ENCODE peak calls at places on chromosome 1, in seven cellular contexts. One of them, this sample, is unnamed.

GRCh38 chr1:5250336-5250735 is 595.9 kb downstream of the AJAP1 start:
- DNase-seq in transverse colon: no peak
- DNase-seq in HCT116: no peak
- DNase-seq in heart right ventricle: no peak
- DNase-seq in pancreas: no peak
- DNase-seq in endodermal cell: no peak
- DNase-seq in IMR-90: no peak
- DNase-seq in this sample: no peak

GRCh38 chr1:18484726-18485125 is 4.0 kb downstream of the KLHDC7A start:
- DNase-seq in transverse colon: no peak
- DNase-seq in heart right ventricle: no peak
- DNase-seq in IMR-90: no peak
- DNase-seq in endodermal cell: peak; percentile 24
- DNase-seq in pancreas: no peak
- DNase-seq in HCT116: no peak
- DNase-seq in this sample: no peak

GRCh38 chr1:51714374-51715019 is 97.6 kb downstream of the OSBPL9 start:
- DNase-seq in HCT116: no peak
- DNase-seq in pancreas: no peak
- DNase-seq in endodermal cell: no peak
- DNase-seq in transverse colon: no peak
- DNase-seq in heart right ventricle: no peak
- DNase-seq in IMR-90: peak; percentile 10
- DNase-seq in this sample: no peak

GRCh38 chr1:51520700-51521248 is 1.7 kb upstream of the EPS15 start:
- DNase-seq in heart right ventricle: no peak
- DNase-seq in endodermal cell: no peak
- DNase-seq in pancreas: no peak
- DNase-seq in HCT116: no peak
- DNase-seq in IMR-90: no peak
- DNase-seq in transverse colon: no peak
- DNase-seq in this sample: no peak

GRCh38 chr1:160993544-160993943 is 27.4 kb downstream of the F11R start:
- DNase-seq in heart right ventricle: no peak
- DNase-seq in endodermal cell: no peak
- DNase-seq in pancreas: no peak
- DNase-seq in HCT116: no peak
- DNase-seq in transverse colon: no peak
- DNase-seq in IMR-90: peak; percentile 77
- DNase-seq in this sample: peak; percentile 35

GRCh38 chr1:85460555-85461088 is 4.3 kb downstream of the DDAH1 start:
- DNase-seq in pancreas: no peak
- DNase-seq in heart right ventricle: no peak
- DNase-seq in endodermal cell: no peak
- DNase-seq in HCT116: no peak
- DNase-seq in IMR-90: no peak
- DNase-seq in transverse colon: peak; percentile 70
- DNase-seq in this sample: no peak

GRCh38 chr1:10555635-10556429 is 81.1 kb downstream of the PEX14 start:
- DNase-seq in IMR-90: no peak
- DNase-seq in transverse colon: no peak
- DNase-seq in endodermal cell: no peak
- DNase-seq in heart right ventricle: no peak
- DNase-seq in HCT116: no peak
- DNase-seq in pancreas: no peak
- DNase-seq in this sample: no peak

GRCh38 chr1:244349581-244350001 is 102.1 kb downstream of the ADSS2 start:
- DNase-seq in endodermal cell: peak; percentile 36
- DNase-seq in HCT116: no peak
- DNase-seq in transverse colon: no peak
- DNase-seq in pancreas: no peak
- DNase-seq in IMR-90: peak; percentile 31
- DNase-seq in heart right ventricle: no peak
- DNase-seq in this sample: no peak

GRCh38 chr1:182841368-182841988 is 2.3 kb downstream of the DHX9 start:
- DNase-seq in heart right ventricle: no peak
- DNase-seq in HCT116: no peak
- DNase-seq in endodermal cell: no peak
- DNase-seq in transverse colon: no peak
- DNase-seq in pancreas: no peak
- DNase-seq in IMR-90: peak; percentile 72
- DNase-seq in this sample: no peak

GRCh38 chr1:30889506-30889905 is 19.1 kb downstream of the SDC3 start:
- DNase-seq in endodermal cell: no peak
- DNase-seq in heart right ventricle: no peak
- DNase-seq in pancreas: no peak
- DNase-seq in IMR-90: peak; percentile 68
- DNase-seq in transverse colon: no peak
- DNase-seq in HCT116: no peak
- DNase-seq in this sample: no peak

GRCh38 chr1:91546876-91547275 is 46.2 kb downstream of the CDC7 start:
- DNase-seq in endodermal cell: no peak
- DNase-seq in pancreas: no peak
- DNase-seq in heart right ventricle: no peak
- DNase-seq in HCT116: no peak
- DNase-seq in transverse colon: no peak
- DNase-seq in IMR-90: no peak
- DNase-seq in this sample: no peak

GRCh38 chr1:9181176-9181906 is 52.4 kb upstream of the GPR157 start:
- DNase-seq in pancreas: peak; percentile 84
- DNase-seq in transverse colon: peak; percentile 80
- DNase-seq in IMR-90: peak; percentile 49
- DNase-seq in endodermal cell: peak; percentile 95
- DNase-seq in HCT116: peak; percentile 27
- DNase-seq in heart right ventricle: peak; percentile 70
- DNase-seq in this sample: no peak

GRCh38 chr1:193799948-193800690 is 613.7 kb upstream of the B3GALT2 start:
- DNase-seq in HCT116: no peak
- DNase-seq in heart right ventricle: no peak
- DNase-seq in endodermal cell: no peak
- DNase-seq in IMR-90: peak; percentile 8
- DNase-seq in pancreas: no peak
- DNase-seq in transverse colon: no peak
- DNase-seq in this sample: no peak

GRCh38 chr1:27659497-27660299 is 12.3 kb downstream of the IFI6 start:
- DNase-seq in transverse colon: peak; percentile 96
- DNase-seq in IMR-90: peak; percentile 65
- DNase-seq in HCT116: peak; percentile 54
- DNase-seq in pancreas: peak; percentile 94
- DNase-seq in heart right ventricle: peak; percentile 93
- DNase-seq in endodermal cell: peak; percentile 96
- DNase-seq in this sample: no peak

GRCh38 chr1:27656157-27656893 is 15.7 kb downstream of the IFI6 start:
- DNase-seq in endodermal cell: peak; percentile 93
- DNase-seq in pancreas: no peak
- DNase-seq in HCT116: no peak
- DNase-seq in transverse colon: peak; percentile 49
- DNase-seq in IMR-90: peak; percentile 77
- DNase-seq in heart right ventricle: peak; percentile 71
- DNase-seq in this sample: peak; percentile 47

GRCh38 chr1:27660300-27660837 is 11.6 kb downstream of the IFI6 start:
- DNase-seq in pancreas: no peak
- DNase-seq in heart right ventricle: no peak
- DNase-seq in transverse colon: no peak
- DNase-seq in endodermal cell: no peak
- DNase-seq in IMR-90: no peak
- DNase-seq in HCT116: no peak
- DNase-seq in this sample: no peak

GRCh38 chr1:27661412-27662075 is 10.4 kb downstream of the IFI6 start:
- DNase-seq in transverse colon: no peak
- DNase-seq in IMR-90: no peak
- DNase-seq in HCT116: no peak
- DNase-seq in heart right ventricle: no peak
- DNase-seq in endodermal cell: no peak
- DNase-seq in pancreas: no peak
- DNase-seq in this sample: no peak

DNA sequence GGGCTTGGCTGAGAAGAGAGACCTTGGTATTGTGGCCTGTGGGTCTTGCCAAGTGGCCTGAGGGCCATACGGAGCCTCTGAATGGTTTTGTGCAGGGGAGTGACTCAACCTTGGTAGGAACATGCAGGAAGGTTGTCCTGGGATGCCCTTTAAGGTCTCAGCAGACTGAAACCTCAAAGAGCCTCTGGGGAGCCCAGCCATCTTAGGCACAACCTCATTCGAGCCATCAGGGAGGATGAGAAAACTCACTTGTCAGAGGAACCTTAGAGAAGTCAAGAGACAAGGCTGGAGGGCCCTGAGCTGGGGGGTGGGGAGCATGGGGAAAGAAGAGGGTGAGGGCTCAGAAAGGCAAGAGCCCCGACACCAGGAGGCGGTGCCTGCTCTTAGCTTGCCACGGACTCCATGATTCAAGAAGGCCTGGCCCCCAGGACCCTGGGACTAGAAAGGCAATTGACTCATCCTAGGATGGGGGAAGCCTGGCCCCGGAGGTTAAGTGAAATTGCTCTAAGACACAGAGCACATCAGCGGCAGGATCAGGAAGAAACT is 13.0 kb downstream of the IFI6 start:
- DNase-seq in endodermal cell: peak; percentile 75
- DNase-seq in pancreas: no peak
- DNase-seq in transverse colon: peak; percentile 22
- DNase-seq in IMR-90: peak; percentile 55
- DNase-seq in HCT116: no peak
- DNase-seq in heart right ventricle: no peak
- DNase-seq in this sample: peak; percentile 63
- H3K4me3 ChIP-seq in endodermal cell: peak overlapping the region; percentile 73
- H3K4me3 ChIP-seq in pancreas: no peak overlapping the region
- H3K4me3 ChIP-seq in transverse colon: no peak overlapping the region
- H3K4me3 ChIP-seq in IMR-90: no peak overlapping the region
- H3K4me3 ChIP-seq in HCT116: peak overlapping the region; percentile 58
- H3K4me3 ChIP-seq in heart right ventricle: peak overlapping the region; percentile 71
- H3K4me3 ChIP-seq in this sample: no peak overlapping the region

GRCh38 chr1:41122148-41122547 is 100.6 kb upstream of the SLFNL1 start:
- DNase-seq in heart right ventricle: no peak
- DNase-seq in IMR-90: no peak
- DNase-seq in pancreas: no peak
- DNase-seq in HCT116: no peak
- DNase-seq in endodermal cell: no peak
- DNase-seq in transverse colon: no peak
- DNase-seq in this sample: no peak

GRCh38 chr1:41118645-41119044 is 97.1 kb upstream of the SLFNL1 start:
- DNase-seq in endodermal cell: no peak
- DNase-seq in pancreas: no peak
- DNase-seq in transverse colon: no peak
- DNase-seq in heart right ventricle: no peak
- DNase-seq in IMR-90: no peak
- DNase-seq in HCT116: no peak
- DNase-seq in this sample: no peak

DNA sequence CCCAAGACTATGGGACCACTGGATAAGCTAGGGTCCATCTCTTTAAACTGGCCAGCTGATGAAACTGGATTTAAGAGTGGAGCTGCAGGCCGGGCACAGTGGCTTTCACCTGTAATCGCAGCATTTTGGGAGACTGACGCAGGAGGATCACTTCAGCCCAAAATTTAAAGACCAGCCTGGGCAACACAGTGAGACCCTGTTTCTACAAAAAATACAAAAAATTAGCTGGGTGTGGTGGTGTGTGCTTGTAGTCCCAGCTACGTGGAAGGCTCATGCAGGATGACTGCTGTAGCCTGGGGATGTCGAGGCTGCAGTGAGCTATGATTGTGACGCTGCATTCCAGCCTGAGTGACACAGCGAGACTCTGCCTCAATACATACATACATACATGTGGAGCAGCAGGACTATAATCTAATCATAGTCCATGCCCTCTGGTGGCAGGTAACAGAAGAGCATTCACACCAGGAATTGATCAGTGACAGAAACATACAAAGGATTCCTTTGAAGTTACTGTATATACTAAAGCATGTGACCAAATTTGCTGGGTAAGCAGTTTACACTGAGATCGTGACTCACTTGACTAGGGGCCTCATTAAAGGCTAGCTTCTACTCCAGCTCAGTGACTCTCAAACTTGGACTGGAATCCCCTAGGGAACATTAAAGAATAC is 101.5 kb upstream of the SLFNL1 start:
- DNase-seq in transverse colon: peak; percentile 33
- DNase-seq in HCT116: peak; percentile 61
- DNase-seq in endodermal cell: peak; percentile 52
- DNase-seq in heart right ventricle: no peak
- DNase-seq in IMR-90: peak; percentile 91
- DNase-seq in pancreas: no peak
- DNase-seq in this sample: no peak
- TF ChIP-seq CTCF in transverse colon: peak; percentile 57
- TF ChIP-seq CTCF in HCT116: peak; percentile 64
- TF ChIP-seq CTCF in endodermal cell: peak; percentile 76
- TF ChIP-seq CTCF in heart right ventricle: peak; percentile 43
- TF ChIP-seq CTCF in IMR-90: peak; percentile 59
- TF ChIP-seq CTCF in pancreas: peak; percentile 26
- TF ChIP-seq CTCF in this sample: peak; percentile 65

DNA sequence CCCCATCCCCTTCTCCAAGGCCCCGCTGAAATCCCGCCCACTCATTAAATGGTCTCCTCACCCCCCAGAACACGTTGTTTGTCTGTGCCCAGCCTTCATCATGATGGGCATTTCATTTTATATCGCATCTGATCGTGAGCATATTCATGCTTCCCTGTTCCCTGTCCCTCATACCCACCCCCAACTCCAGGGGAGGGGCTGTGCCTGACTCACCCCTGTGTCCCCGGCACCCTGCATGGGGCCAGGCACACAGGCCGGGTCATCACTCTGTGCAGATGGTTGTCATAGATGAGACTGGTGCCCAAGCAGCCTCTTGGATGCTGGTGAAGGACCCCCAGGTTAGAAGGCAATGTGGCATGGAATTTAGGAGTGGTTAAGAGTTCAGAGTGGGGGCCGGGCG is 11.0 kb downstream of the CAMK2N1 start:
- DNase-seq in endodermal cell: no peak
- DNase-seq in IMR-90: no peak
- DNase-seq in heart right ventricle: no peak
- DNase-seq in transverse colon: peak; percentile 45
- DNase-seq in pancreas: no peak
- DNase-seq in HCT116: no peak
- DNase-seq in this sample: no peak
- H3K27me3 ChIP-seq in endodermal cell: peaks cover 6% of the 10 kb centered on the region
- H3K27me3 ChIP-seq in IMR-90: no peaks in the 10 kb centered on the region
- H3K27me3 ChIP-seq in heart right ventricle: peaks cover 69% of the 10 kb centered on the region
- H3K27me3 ChIP-seq in transverse colon: peaks cover 7% of the 10 kb centered on the region
- H3K27me3 ChIP-seq in pancreas: no peaks in the 10 kb centered on the region
- H3K27me3 ChIP-seq in HCT116: no peaks in the 10 kb centered on the region
- H3K27me3 ChIP-seq in this sample: no peaks in the 10 kb centered on the region

DNA sequence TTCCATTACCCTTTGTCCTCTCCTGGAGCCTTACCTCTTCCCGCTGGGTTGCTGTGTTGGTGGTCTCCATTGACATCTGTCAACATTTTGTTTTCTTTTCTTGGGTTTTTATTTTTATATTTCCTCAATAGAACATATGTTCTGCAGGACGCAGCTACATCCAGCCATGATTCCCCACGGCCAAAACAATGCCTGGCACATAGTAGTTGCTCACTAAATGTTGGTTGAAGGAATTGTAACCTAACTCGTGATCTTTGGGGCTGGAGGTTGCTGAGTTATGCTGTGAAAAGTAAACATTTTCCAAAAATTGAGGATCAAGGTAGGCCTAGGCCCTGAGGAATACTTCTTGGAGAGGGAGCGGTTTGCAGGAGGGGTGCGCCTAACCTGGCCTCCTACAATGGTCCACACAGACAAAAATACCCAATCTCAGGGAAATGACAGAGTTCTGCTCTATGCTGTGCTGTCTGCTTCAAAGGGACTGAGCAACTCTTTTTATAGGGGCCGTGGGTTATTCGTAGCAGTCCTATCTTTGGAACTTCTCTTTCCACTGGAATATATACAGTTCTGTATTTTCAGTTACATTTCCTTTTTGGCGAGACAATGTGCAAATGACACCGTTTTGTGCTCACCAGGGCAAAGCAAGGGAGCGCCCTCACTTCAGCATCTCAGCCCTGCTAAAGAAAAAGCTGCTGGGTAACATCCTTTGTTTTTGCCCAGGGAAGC is 1.4 kb downstream of the PDPN start:
- DNase-seq in HCT116: no peak
- DNase-seq in pancreas: no peak
- DNase-seq in heart right ventricle: no peak
- DNase-seq in IMR-90: no peak
- DNase-seq in endodermal cell: no peak
- DNase-seq in transverse colon: no peak
- DNase-seq in this sample: no peak
- H3K4me3 ChIP-seq in HCT116: no peak overlapping the region
- H3K4me3 ChIP-seq in pancreas: no peak overlapping the region
- H3K4me3 ChIP-seq in heart right ventricle: peak overlapping the region; percentile 55
- H3K4me3 ChIP-seq in IMR-90: no peak overlapping the region
- H3K4me3 ChIP-seq in endodermal cell: peak overlapping the region; percentile 86
- H3K4me3 ChIP-seq in transverse colon: peak overlapping the region; percentile 42
- H3K4me3 ChIP-seq in this sample: no peak overlapping the region